ENCODE peak calls at places on chromosomes 7 and 10, in six cellular contexts. One of them, this sample, is unnamed.

GRCh38 chr10:103761075-103761920 is 94.1 kb downstream of the SH3PXD2A start:
- DNase-seq in fibroblast of mammary gland: no peak
- DNase-seq in CD8-positive, alpha-beta T cell: no peak
- DNase-seq in AG09309: no peak
- DNase-seq in GM23338: no peak
- DNase-seq in ovary: no peak
- DNase-seq in this sample: no peak

GRCh38 chr7:124459101-124460052 is 306.2 kb downstream of the GPR37 start:
- DNase-seq in GM23338: no peak
- DNase-seq in AG09309: no peak
- DNase-seq in CD8-positive, alpha-beta T cell: no peak
- DNase-seq in ovary: no peak
- DNase-seq in fibroblast of mammary gland: peak; percentile 62
- DNase-seq in this sample: no peak

GRCh38 chr7:40175725-40176510 is 41.1 kb downstream of the SUGCT start:
- DNase-seq in fibroblast of mammary gland: peak; percentile 58
- DNase-seq in ovary: no peak
- DNase-seq in AG09309: no peak
- DNase-seq in CD8-positive, alpha-beta T cell: no peak
- DNase-seq in GM23338: no peak
- DNase-seq in this sample: no peak

GRCh38 chr7:17374654-17375053 is 76.2 kb downstream of the AHR start:
- DNase-seq in fibroblast of mammary gland: peak; percentile 42
- DNase-seq in AG09309: no peak
- DNase-seq in GM23338: no peak
- DNase-seq in ovary: no peak
- DNase-seq in CD8-positive, alpha-beta T cell: no peak
- DNase-seq in this sample: no peak

GRCh38 chr10:92755725-92756124 is 66.0 kb downstream of the HHEX start:
- DNase-seq in CD8-positive, alpha-beta T cell: no peak
- DNase-seq in GM23338: no peak
- DNase-seq in fibroblast of mammary gland: no peak
- DNase-seq in ovary: no peak
- DNase-seq in AG09309: no peak
- DNase-seq in this sample: no peak

GRCh38 chr10:91798736-91799579 is 732 bp downstream of the TNKS2 start:
- DNase-seq in fibroblast of mammary gland: peak; percentile 56
- DNase-seq in ovary: peak; percentile 53
- DNase-seq in CD8-positive, alpha-beta T cell: peak; percentile 75
- DNase-seq in GM23338: peak; percentile 67
- DNase-seq in AG09309: no peak
- DNase-seq in this sample: no peak

GRCh38 chr7:136062625-136063336 is 85.6 kb upstream of the MTPN start:
- DNase-seq in AG09309: no peak
- DNase-seq in CD8-positive, alpha-beta T cell: no peak
- DNase-seq in fibroblast of mammary gland: no peak
- DNase-seq in ovary: no peak
- DNase-seq in GM23338: no peak
- DNase-seq in this sample: no peak

GRCh38 chr10:35909291-35909690 is 267.2 kb upstream of the FZD8 start:
- DNase-seq in fibroblast of mammary gland: no peak
- DNase-seq in CD8-positive, alpha-beta T cell: no peak
- DNase-seq in AG09309: no peak
- DNase-seq in ovary: no peak
- DNase-seq in GM23338: peak; percentile 21
- DNase-seq in this sample: no peak

GRCh38 chr7:23298141-23298851 is 843 bp upstream of the MALSU1 start:
- DNase-seq in AG09309: no peak
- DNase-seq in fibroblast of mammary gland: no peak
- DNase-seq in GM23338: peak; percentile 27
- DNase-seq in ovary: peak; percentile 32
- DNase-seq in CD8-positive, alpha-beta T cell: no peak
- DNase-seq in this sample: no peak

GRCh38 chr10:93386496-93387369 is 95.4 kb downstream of the MYOF start:
- DNase-seq in fibroblast of mammary gland: peak; percentile 62
- DNase-seq in ovary: no peak
- DNase-seq in AG09309: no peak
- DNase-seq in GM23338: no peak
- DNase-seq in CD8-positive, alpha-beta T cell: no peak
- DNase-seq in this sample: no peak

GRCh38 chr7:113828581-113828980 is 90.2 kb downstream of the PPP1R3A start:
- DNase-seq in ovary: no peak
- DNase-seq in CD8-positive, alpha-beta T cell: no peak
- DNase-seq in fibroblast of mammary gland: no peak
- DNase-seq in AG09309: no peak
- DNase-seq in GM23338: no peak
- DNase-seq in this sample: no peak

GRCh38 chr7:924541-925231 is 29.8 kb downstream of the ADAP1 start:
- DNase-seq in GM23338: no peak
- DNase-seq in AG09309: no peak
- DNase-seq in fibroblast of mammary gland: no peak
- DNase-seq in CD8-positive, alpha-beta T cell: peak; percentile 58
- DNase-seq in ovary: peak; percentile 13
- DNase-seq in this sample: no peak

GRCh38 chr7:143240323-143241168 is 18.7 kb downstream of the TAS2R40 start:
- DNase-seq in GM23338: peak; percentile 89
- DNase-seq in CD8-positive, alpha-beta T cell: peak; percentile 72
- DNase-seq in AG09309: peak; percentile 68
- DNase-seq in ovary: peak; percentile 61
- DNase-seq in fibroblast of mammary gland: peak; percentile 85
- DNase-seq in this sample: peak; percentile 46

GRCh38 chr10:79226391-79227245 is 120.7 kb upstream of the PPIF start:
- DNase-seq in ovary: no peak
- DNase-seq in GM23338: no peak
- DNase-seq in fibroblast of mammary gland: no peak
- DNase-seq in CD8-positive, alpha-beta T cell: no peak
- DNase-seq in AG09309: no peak
- DNase-seq in this sample: no peak

GRCh38 chr10:65341323-65341922 is 1584.4 kb upstream of the LRRTM3 start:
- DNase-seq in ovary: no peak
- DNase-seq in AG09309: no peak
- DNase-seq in fibroblast of mammary gland: no peak
- DNase-seq in GM23338: no peak
- DNase-seq in CD8-positive, alpha-beta T cell: no peak
- DNase-seq in this sample: no peak

GRCh38 chr7:8068892-8069686 is 100.5 kb downstream of the GLCCI1 start:
- DNase-seq in AG09309: no peak
- DNase-seq in CD8-positive, alpha-beta T cell: no peak
- DNase-seq in ovary: no peak
- DNase-seq in fibroblast of mammary gland: no peak
- DNase-seq in GM23338: peak; percentile 44
- DNase-seq in this sample: no peak

GRCh38 chr10:47370878-47371277 is 13.2 kb downstream of the ZNF488 start:
- DNase-seq in ovary: no peak
- DNase-seq in CD8-positive, alpha-beta T cell: no peak
- DNase-seq in AG09309: no peak
- DNase-seq in fibroblast of mammary gland: no peak
- DNase-seq in GM23338: no peak
- DNase-seq in this sample: no peak

GRCh38 chr7:78226059-78226658 is 427.6 kb downstream of the PHTF2 start:
- DNase-seq in CD8-positive, alpha-beta T cell: no peak
- DNase-seq in ovary: peak; percentile 61
- DNase-seq in GM23338: peak; percentile 86
- DNase-seq in AG09309: no peak
- DNase-seq in fibroblast of mammary gland: peak; percentile 65
- DNase-seq in this sample: no peak

GRCh38 chr7:98174334-98175259 is 36.6 kb upstream of the BHLHA15 start:
- DNase-seq in AG09309: no peak
- DNase-seq in CD8-positive, alpha-beta T cell: no peak
- DNase-seq in fibroblast of mammary gland: no peak
- DNase-seq in GM23338: no peak
- DNase-seq in ovary: no peak
- DNase-seq in this sample: no peak

GRCh38 chr10:107733731-107734130 is 569.2 kb upstream of the SORCS1 start:
- DNase-seq in fibroblast of mammary gland: peak; percentile 51
- DNase-seq in AG09309: no peak
- DNase-seq in ovary: no peak
- DNase-seq in GM23338: no peak
- DNase-seq in CD8-positive, alpha-beta T cell: no peak
- DNase-seq in this sample: no peak

GRCh38 chr10:100122780-100123179 is 41.1 kb upstream of the CPN1 start:
- DNase-seq in AG09309: no peak
- DNase-seq in GM23338: no peak
- DNase-seq in CD8-positive, alpha-beta T cell: no peak
- DNase-seq in fibroblast of mammary gland: no peak
- DNase-seq in ovary: no peak
- DNase-seq in this sample: no peak

GRCh38 chr7:107948645-107949442 is 54.1 kb downstream of the LAMB1 start:
- DNase-seq in ovary: no peak
- DNase-seq in fibroblast of mammary gland: peak; percentile 96
- DNase-seq in AG09309: peak; percentile 81
- DNase-seq in CD8-positive, alpha-beta T cell: no peak
- DNase-seq in GM23338: no peak
- DNase-seq in this sample: no peak

GRCh38 chr7:2609001-2609411 is 22.8 kb upstream of the TTYH3 start:
- DNase-seq in AG09309: no peak
- DNase-seq in fibroblast of mammary gland: peak; percentile 59
- DNase-seq in GM23338: peak; percentile 93
- DNase-seq in ovary: no peak
- DNase-seq in CD8-positive, alpha-beta T cell: no peak
- DNase-seq in this sample: no peak

GRCh38 chr10:13775786-13776780 is 189.3 kb downstream of the PRPF18 start:
- DNase-seq in AG09309: peak; percentile 68
- DNase-seq in ovary: no peak
- DNase-seq in GM23338: no peak
- DNase-seq in fibroblast of mammary gland: peak; percentile 91
- DNase-seq in CD8-positive, alpha-beta T cell: no peak
- DNase-seq in this sample: no peak

GRCh38 chr7:55113760-55114541 is 95.1 kb downstream of the EGFR start:
- DNase-seq in GM23338: no peak
- DNase-seq in CD8-positive, alpha-beta T cell: no peak
- DNase-seq in fibroblast of mammary gland: no peak
- DNase-seq in AG09309: no peak
- DNase-seq in ovary: no peak
- DNase-seq in this sample: no peak

GRCh38 chr10:114665406-114665805 is 7.3 kb upstream of the ABLIM1 start:
- DNase-seq in AG09309: no peak
- DNase-seq in GM23338: no peak
- DNase-seq in fibroblast of mammary gland: no peak
- DNase-seq in ovary: no peak
- DNase-seq in CD8-positive, alpha-beta T cell: no peak
- DNase-seq in this sample: no peak

GRCh38 chr10:114664127-114664526 is 6.1 kb upstream of the ABLIM1 start:
- DNase-seq in GM23338: peak; percentile 22
- DNase-seq in AG09309: no peak
- DNase-seq in CD8-positive, alpha-beta T cell: no peak
- DNase-seq in fibroblast of mammary gland: no peak
- DNase-seq in ovary: no peak
- DNase-seq in this sample: no peak

GRCh38 chr10:114662651-114663217 is 4.7 kb upstream of the ABLIM1 start:
- DNase-seq in AG09309: no peak
- DNase-seq in CD8-positive, alpha-beta T cell: no peak
- DNase-seq in fibroblast of mammary gland: no peak
- DNase-seq in GM23338: no peak
- DNase-seq in ovary: no peak
- DNase-seq in this sample: no peak

GRCh38 chr10:114665873-114666272 is 7.8 kb upstream of the ABLIM1 start:
- DNase-seq in ovary: no peak
- DNase-seq in fibroblast of mammary gland: no peak
- DNase-seq in AG09309: no peak
- DNase-seq in CD8-positive, alpha-beta T cell: no peak
- DNase-seq in GM23338: no peak
- DNase-seq in this sample: no peak

GRCh38 chr10:114663631-114664030 is 5.6 kb upstream of the ABLIM1 start:
- DNase-seq in fibroblast of mammary gland: no peak
- DNase-seq in ovary: no peak
- DNase-seq in AG09309: no peak
- DNase-seq in CD8-positive, alpha-beta T cell: no peak
- DNase-seq in GM23338: peak; percentile 29
- DNase-seq in this sample: no peak
- H3K4me3 ChIP-seq in fibroblast of mammary gland: no peak overlapping the region
- H3K4me3 ChIP-seq in ovary: no peak overlapping the region
- H3K4me3 ChIP-seq in AG09309: no peak overlapping the region
- H3K4me3 ChIP-seq in CD8-positive, alpha-beta T cell: no peak overlapping the region
- H3K4me3 ChIP-seq in GM23338: no peak overlapping the region
- H3K4me3 ChIP-seq in this sample: no peak overlapping the region

GRCh38 chr7:155533827-155534690 is 12.3 kb downstream of the CNPY1 start:
- DNase-seq in fibroblast of mammary gland: peak; percentile 6
- DNase-seq in ovary: no peak
- DNase-seq in GM23338: peak; percentile 89
- DNase-seq in CD8-positive, alpha-beta T cell: no peak
- DNase-seq in AG09309: no peak
- DNase-seq in this sample: no peak
- TF ChIP-seq CTCF in fibroblast of mammary gland: peak; percentile 58
- TF ChIP-seq CTCF in ovary: no peak
- TF ChIP-seq CTCF in GM23338: peak; percentile 82
- TF ChIP-seq CTCF in CD8-positive, alpha-beta T cell: no peak
- TF ChIP-seq CTCF in AG09309: peak; percentile 58
- TF ChIP-seq CTCF in this sample: peak; percentile 84

DNA sequence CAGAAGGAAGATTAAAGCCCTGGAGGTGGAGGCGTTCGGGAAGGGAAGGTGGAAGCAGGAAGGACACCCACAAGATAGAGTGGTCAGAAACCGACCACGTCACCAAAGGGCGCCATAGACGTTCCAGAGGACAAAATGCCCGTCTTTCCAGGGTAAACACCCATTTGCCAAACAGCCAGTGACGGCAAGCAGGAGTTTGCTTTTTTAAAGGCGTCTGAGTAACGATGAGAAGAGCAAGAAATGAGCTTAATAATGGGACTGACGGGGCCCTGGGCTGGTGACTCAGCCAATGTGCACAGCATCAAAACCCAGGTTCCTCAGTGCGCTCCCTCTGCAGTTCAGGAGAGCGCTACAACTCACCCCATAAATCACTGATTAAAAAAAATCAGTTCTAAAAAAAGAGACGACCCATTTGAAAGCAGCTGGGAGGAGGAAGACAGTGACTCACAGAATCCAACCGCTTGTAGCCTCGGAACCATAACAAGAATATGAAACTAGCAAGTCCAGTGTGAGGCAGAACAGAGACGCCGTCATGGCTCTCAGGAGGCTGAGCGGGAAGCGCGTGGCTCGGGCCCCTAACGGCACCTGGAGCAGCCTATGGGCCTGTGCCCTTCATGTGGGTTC is 5.9 kb downstream of the DIP2C start:
- DNase-seq in CD8-positive, alpha-beta T cell: no peak
- DNase-seq in fibroblast of mammary gland: peak; percentile 98
- DNase-seq in GM23338: no peak
- DNase-seq in AG09309: peak; percentile 94
- DNase-seq in ovary: no peak
- DNase-seq in this sample: no peak
- H3K4me3 ChIP-seq in CD8-positive, alpha-beta T cell: no peak overlapping the region
- H3K4me3 ChIP-seq in fibroblast of mammary gland: peak overlapping the region; percentile 61
- H3K4me3 ChIP-seq in GM23338: no peak overlapping the region
- H3K4me3 ChIP-seq in AG09309: peak overlapping the region; percentile 54
- H3K4me3 ChIP-seq in ovary: peak overlapping the region; percentile 19
- H3K4me3 ChIP-seq in this sample: no peak overlapping the region

DNA sequence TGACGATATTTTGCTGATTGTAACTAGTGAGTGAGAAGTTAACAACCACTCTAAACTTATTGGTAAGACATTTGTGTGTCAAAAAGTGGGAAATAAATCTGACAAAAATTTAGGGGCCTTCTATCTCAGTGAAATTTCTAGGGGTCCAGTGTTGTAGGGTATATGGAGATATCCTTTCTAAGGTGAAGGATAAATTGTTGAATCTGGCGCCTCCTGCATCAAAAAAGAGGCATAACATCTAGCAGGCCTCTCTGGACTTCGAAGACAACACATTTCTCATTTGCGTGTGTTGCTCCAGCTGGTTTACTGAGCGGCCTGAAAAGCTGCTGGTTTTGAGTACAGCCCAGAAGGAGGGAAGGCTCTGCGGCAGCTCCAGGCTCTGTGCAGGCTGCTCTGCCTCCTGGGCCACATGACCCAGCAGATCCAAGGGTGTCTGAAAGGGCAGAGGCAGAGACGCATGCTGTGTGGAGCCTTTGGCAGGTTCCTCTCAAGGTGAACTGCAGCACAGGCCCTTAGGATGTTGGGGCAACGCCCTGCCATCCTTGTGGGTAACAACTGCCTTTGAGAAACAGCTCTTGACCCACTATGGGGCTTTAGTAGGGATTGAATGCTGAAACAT is 72.4 kb downstream of the LMBR1 start:
- DNase-seq in GM23338: peak; percentile 63
- DNase-seq in ovary: no peak
- DNase-seq in CD8-positive, alpha-beta T cell: no peak
- DNase-seq in AG09309: no peak
- DNase-seq in fibroblast of mammary gland: no peak
- DNase-seq in this sample: no peak
- TF ChIP-seq CTCF in GM23338: peak; percentile 68
- TF ChIP-seq CTCF in ovary: no peak
- TF ChIP-seq CTCF in CD8-positive, alpha-beta T cell: no peak
- TF ChIP-seq CTCF in AG09309: peak; percentile 11
- TF ChIP-seq CTCF in fibroblast of mammary gland: peak; percentile 34
- TF ChIP-seq CTCF in this sample: peak; percentile 52

This sample was measured in GM12864.